ENCODE peak calls at places on chromosome 22, in five cellular contexts. X is left ventricle myocardium inferior, G is GM23338, U is right lobe of liver, P is tibial nerve. Z is an unnamed sample. For H3K4me1, the result is how much of the 10 kb centered on the place peaks cover.

GRCh38 chr22:47340851-47341436 is 578.5 kb downstream of the TBC1D22A start:
- DNase-seq in X (no peak), G (no peak), U (no peak), P (no peak), Z (no peak)

GRCh38 chr22:36745301-36745995 is 30.5 kb downstream of the IFT27 start:
- DNase-seq in X (no peak), G (no peak), U (no peak), P (no peak), Z (peak)

GRCh38 chr22:46619830-46620501 is at the start of gene GRAMD4:
- DNase-seq in X (peak), G (no peak), U (peak), P (peak), Z (peak)

GRCh38 chr22:47665151-47665550 is 902.7 kb downstream of the TBC1D22A start:
- DNase-seq in X (no peak), G (no peak), U (no peak), P (no peak), Z (no peak)

GRCh38 chr22:46070215-46070721 is 80.1 kb upstream of the PPARA start:
- DNase-seq in X (peak), G (peak), U (peak), P (peak), Z (peak)

GRCh38 chr22:42644422-42645340 is 4.3 kb upstream of the ATP5MGL start:
- DNase-seq in X (peak), G (no peak), U (no peak), P (peak), Z (peak)

GRCh38 chr22:47090591-47091240 is 328.3 kb downstream of the TBC1D22A start:
- DNase-seq in X (no peak), G (peak), U (no peak), P (no peak), Z (no peak)

GRCh38 chr22:37843746-37844089 is 416 bp downstream of the ANKRD54 start:
- DNase-seq in X (peak), G (peak), U (peak), P (no peak), Z (peak)

GRCh38 chr22:43346521-43346929 is 3.4 kb upstream of the SCUBE1 start:
- DNase-seq in X (peak), G (peak), U (peak), P (peak), Z (peak)

GRCh38 chr22:47172771-47173534 is 410.5 kb downstream of the TBC1D22A start:
- DNase-seq in X (no peak), G (no peak), U (peak), P (no peak), Z (peak)

GRCh38 chr22:33803371-33803770 is 116.9 kb downstream of the LARGE1 start:
- DNase-seq in X (no peak), G (no peak), U (no peak), P (no peak), Z (no peak)

GRCh38 chr22:36351921-36352774 is 35.6 kb downstream of the MYH9 start:
- DNase-seq in X (no peak), G (no peak), U (peak), P (no peak), Z (no peak)

GRCh38 chr22:35894937-35895708 is 133.5 kb downstream of the RBFOX2 start:
- DNase-seq in X (no peak), G (no peak), U (no peak), P (peak), Z (peak)

GRCh38 chr22:46897246-46897623 is 134.8 kb downstream of the TBC1D22A start:
- DNase-seq in X (no peak), G (no peak), U (no peak), P (no peak), Z (no peak)

GRCh38 chr22:24950272-24950902 is 2.1 kb upstream of the KIAA1671 start:
- DNase-seq in X (no peak), G (peak), U (no peak), P (no peak), Z (no peak)

GRCh38 chr22:37068859-37069258 is 17.3 kb downstream of the KCTD17 start:
- DNase-seq in X (no peak), G (peak), U (no peak), P (no peak), Z (no peak)

GRCh38 chr22:38572065-38572464 is 2.1 kb upstream of the DMC1 start:
- DNase-seq in X (no peak), G (peak), U (no peak), P (peak), Z (no peak)

GRCh38 chr22:36077261-36077660 is 48.6 kb upstream of the RBFOX2 start:
- DNase-seq in X (no peak), G (no peak), U (no peak), P (peak), Z (no peak)

GRCh38 chr22:37735054-37735453 is 38.2 kb downstream of the TRIOBP start:
- DNase-seq in X (peak), G (peak), U (peak), P (peak), Z (no peak)

GRCh38 chr22:37566329-37566837 is 6.1 kb downstream of the CDC42EP1 start:
- DNase-seq in X (no peak), G (no peak), U (no peak), P (no peak), Z (no peak)

DNA sequence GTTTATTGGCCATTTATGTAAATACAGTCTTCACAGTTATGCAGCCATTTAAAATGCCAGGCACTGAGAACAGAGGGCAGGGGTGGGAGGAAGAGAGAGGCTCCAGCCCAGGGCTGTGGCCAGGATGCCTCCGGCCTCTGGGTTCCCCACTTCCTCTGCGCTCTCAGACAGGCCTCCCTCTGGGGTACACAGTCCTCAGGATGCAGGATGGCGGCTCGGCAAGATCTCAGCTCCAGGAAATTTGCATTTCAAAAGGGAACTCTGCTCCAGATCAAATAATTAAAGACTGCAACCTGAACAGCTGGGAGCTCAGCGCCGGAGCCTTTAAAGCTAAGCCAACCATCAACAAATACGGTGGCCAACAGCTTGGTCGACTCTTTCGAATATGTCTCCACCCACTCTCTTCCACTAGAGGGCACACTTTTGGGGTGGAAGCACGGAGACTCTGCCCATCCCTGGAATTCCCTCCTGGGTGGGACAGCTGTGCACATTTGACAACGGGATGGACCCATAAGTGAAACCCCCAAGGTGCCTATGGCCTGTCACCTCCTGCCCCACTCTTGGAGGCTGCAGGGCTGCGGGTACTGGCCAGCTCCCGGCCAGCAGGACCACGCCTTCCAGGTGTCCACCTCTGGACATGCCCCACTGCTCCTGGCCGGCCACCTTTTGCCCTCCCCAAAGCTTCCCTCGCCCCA is 1044.7 kb downstream of the BRD1 start:
- DNase-seq in X (no peak), G (no peak), U (no peak), P (no peak), Z (no peak)
- TF ChIP-seq CTCF in X (peak), G (no peak), U (no peak), P (peak), Z (no peak)

GRCh38 chr22:40050258-40050657 is 55.5 kb downstream of the FAM83F start:
- DNase-seq in X (no peak), G (no peak), U (no peak), P (no peak), Z (no peak)
- H3K4me1 ChIP-seq in X (half or more), G (under half), U (under half), P (under half), Z (under half)

DNA sequence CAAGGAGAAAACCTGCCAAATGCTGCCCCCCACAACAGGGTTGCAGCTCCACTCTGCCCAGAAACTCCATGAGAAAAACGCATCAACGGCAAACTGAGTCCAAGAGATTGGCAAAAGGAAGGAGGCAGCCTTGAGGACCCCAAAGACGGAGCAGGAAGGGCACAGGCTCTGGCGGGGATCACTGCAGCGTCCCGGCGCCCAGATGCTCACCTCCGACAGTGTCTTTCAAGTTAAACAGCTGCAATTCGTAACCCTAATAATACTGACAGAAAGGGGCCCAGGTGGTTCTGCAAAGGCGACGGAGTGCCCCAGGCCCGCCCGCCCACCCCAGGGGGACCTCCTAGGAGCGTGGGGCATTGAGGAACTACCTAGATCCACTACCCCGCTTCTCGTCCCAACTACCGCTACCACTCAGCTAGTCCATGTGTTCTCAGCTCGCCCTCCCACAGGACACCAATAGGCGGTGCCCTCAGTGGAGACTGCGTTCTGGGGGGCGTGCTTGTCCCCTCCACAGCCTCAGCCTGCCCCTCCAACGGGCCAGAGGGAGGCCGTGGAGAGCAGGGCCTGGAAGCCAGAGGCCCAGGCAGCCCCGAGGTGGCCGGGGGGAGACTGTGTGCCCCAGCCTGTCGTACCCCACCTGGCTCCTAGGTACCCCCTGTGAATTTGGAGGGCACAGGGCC is 127.4 kb downstream of the PHF21B start:
- DNase-seq in X (no peak), G (peak), U (no peak), P (no peak), Z (peak)
- H3K4me3 ChIP-seq in X (no peak), G (no peak), U (no peak), P (no peak), Z (no peak)

DNA sequence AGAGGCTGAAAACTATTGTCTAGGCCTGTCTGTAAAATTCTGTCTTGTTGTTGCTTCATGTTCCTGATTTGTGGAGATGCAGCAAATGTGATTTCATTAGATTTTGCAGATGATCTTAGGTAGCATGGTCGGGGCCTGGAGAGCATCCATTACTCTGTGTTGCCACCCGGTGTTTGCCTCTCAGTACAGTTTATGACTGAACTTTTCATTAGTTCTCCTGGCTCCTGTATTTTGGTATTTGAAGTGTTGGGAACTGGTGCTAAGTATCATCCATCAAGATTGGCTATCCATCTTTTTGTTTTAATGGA is 7.7 kb downstream of the YWHAH start:
- DNase-seq in X (no peak), G (no peak), U (no peak), P (no peak), Z (no peak)
- TF ChIP-seq CTCF in X (no peak), G (peak), U (no peak), P (no peak), Z (no peak)

GRCh38 chr22:27775087-27775697 is 26.4 kb downstream of the MN1 start:
- DNase-seq in X (no peak), G (no peak), U (no peak), P (no peak), Z (no peak)

GRCh38 chr22:27772370-27773235 is 29.0 kb downstream of the MN1 start:
- DNase-seq in X (no peak), G (no peak), U (no peak), P (no peak), Z (no peak)

GRCh38 chr22:27775698-27776409 is 25.7 kb downstream of the MN1 start:
- DNase-seq in X (no peak), G (peak), U (no peak), P (no peak), Z (no peak)

GRCh38 chr22:27773236-27773550 is 28.4 kb downstream of the MN1 start:
- DNase-seq in X (no peak), G (no peak), U (no peak), P (no peak), Z (no peak)

DNA sequence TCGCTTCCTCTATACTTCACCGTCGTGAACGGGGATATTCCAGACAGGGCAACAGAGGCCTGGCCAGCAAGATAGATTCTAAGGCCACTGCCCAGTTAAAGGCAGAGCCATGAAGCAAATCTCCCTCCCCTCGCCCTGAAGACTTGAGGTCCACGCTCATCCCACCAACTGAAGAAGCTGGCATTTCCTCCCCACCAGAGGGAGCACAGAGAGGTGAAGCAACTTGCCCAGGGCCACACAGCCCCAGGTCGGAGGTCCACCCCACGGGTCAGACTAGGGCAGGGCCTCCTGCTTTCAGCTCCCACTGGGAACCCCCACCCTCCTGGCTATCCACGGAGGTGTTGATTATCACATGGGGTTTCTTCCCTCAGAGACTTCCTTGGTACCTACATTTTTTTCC is 27.4 kb downstream of the MN1 start:
- DNase-seq in X (no peak), G (no peak), U (no peak), P (no peak), Z (no peak)
- H3K4me1 ChIP-seq in X (under half), G (half or more), U (under half), P (under half), Z (half or more)

DNA sequence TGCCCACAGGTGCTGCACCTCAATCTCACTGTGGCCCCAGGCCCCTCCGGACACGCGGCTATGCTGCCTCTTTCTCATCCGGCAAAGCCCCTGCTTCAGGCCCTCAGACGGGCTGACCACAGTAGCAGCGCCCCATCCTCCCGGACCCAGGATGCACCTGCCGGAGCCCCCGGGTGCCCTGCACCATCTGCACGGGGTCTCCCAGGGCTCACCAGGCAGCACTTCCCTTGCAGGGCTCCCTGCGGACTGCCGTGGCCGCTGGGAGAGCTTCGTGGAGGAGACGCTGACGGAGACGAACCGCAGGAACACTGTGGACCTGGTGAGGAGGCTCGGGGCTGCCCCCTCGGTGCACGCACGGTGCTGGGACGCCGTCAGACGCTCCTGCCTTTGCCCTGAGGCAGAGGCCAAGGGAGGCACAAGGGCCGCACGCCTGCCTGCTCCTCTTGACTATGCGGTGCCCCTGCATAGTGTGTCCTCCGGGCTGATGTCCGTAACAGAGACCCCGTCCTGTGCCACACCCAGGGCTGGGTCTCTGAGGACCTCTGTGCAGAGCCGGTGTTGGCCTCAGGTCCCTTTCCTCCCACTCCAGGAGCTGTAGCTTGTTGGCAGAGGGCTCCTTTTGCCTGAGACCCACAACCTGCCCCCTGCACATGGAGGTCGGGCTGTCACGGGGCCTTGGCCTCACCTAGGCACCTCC is 38.6 kb downstream of the SBF1 start:
- DNase-seq in X (no peak), G (no peak), U (peak), P (no peak), Z (no peak)
- H3K4me3 ChIP-seq in X (no peak), G (no peak), U (no peak), P (no peak), Z (no peak)

GRCh38 chr22:40817737-40818136 is 1.4 kb downstream of the SLC25A17 start:
- DNase-seq in X (no peak), G (no peak), U (no peak), P (no peak), Z (no peak)

GRCh38 chr22:40819741-40820140 is 595 bp upstream of the SLC25A17 start:
- DNase-seq in X (no peak), G (peak), U (no peak), P (no peak), Z (no peak)

GRCh38 chr22:40813912-40814315 is 5.2 kb downstream of the SLC25A17 start:
- DNase-seq in X (no peak), G (no peak), U (no peak), P (no peak), Z (no peak)

GRCh38 chr22:40818192-40818746 is 877 bp downstream of the SLC25A17 start:
- DNase-seq in X (no peak), G (no peak), U (no peak), P (no peak), Z (no peak)

DNA sequence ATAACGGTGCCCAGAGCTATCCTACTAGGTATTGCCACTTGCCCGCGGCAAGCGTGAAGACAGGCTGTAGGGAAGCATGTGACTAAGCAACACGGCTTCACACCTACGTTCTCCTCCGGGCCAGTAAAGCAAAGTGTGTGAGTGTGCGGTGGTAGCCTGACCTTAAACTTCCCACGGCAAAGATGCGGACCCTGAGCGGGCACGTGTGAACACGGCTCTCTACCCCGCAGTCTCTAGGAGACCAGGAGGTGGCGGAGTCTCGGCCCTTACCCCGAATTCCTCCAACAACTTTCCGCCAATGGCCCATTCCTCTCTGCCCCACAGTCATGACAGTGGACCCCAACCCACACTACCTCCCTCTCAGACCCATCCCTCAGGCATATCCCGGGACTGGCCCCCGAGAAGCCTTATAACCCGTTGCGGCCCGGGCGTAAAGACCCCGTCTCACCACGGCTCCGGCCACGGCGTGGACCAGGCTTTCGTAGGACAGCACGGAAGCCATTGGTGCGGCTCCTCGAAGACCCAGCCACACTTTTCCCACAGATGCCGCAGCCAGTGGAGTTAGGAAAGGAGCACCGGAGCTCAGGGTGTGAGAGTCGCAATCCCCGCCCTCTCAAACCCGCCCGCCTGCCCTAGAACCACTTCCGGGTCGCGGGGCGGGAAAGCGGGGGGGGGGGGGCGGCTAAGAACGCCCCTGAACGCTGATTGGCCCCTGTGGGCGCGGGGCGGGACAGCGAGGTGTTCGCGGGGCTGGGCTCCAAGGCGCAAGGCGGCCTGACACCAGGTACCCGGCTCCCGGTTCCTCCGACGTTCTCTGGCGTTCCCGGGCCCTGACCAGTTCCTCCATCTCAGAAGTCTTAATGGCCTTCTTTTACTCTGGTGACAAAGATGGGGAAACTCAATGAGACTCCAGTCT is at the start of gene SLC25A17:
- DNase-seq in X (peak), G (peak), U (peak), P (peak), Z (peak)
- TF ChIP-seq CTCF in X (peak), G (peak), U (no peak), P (peak), Z (peak)

DNA sequence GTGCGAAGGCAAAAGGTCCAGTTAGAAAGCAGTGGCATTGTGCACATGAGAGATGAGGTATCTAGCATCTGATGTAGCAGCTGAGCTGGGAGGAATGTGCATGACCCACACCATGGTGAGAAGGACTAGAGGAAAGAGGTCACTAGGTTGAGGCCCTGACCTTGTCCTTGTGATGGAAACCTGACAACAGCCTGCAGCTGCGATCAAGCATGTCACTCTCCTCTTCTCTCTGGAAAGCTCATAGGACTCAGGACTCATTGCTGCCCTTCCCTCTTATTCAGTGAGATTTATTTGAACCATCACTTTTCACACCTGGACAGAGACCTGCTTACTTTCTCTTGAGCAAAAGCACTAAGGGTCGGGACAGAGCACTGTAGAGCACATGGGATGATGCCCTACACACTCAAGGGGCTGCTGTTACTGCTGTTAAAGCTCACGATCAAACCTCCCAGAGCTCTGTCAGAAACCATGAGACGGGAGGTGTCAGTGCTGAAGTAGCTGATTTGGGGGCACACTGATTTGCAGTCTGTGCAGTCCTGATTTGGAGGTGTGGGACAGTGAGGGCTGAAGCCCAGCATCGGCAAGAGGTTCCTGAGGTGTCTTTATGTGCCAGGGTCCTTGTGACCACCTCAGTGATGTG is 104.3 kb downstream of the VPREB1 start:
- DNase-seq in X (no peak), G (no peak), U (no peak), P (no peak), Z (no peak)
- H3K4me1 ChIP-seq in X (under half), G (under half), U (under half), P (under half), Z (under half)